ENCODE peak calls at places on chromosome X, in five cellular contexts. M is CD8-positive, alpha-beta T cell; X is CD4-positive, alpha-beta memory T cell; W is CD4-positive, CD25-positive, alpha-beta regulatory T cell; U is pancreas. F is an unnamed sample.
A peak's percentile ranks its signal among the peaks of the same experiment; 100 is the strongest.

GRCh38 chrX:42530027-42530426 is 247.9 kb downstream of the PPP1R2C start:
- DNase-seq in W (no peak), M (no peak), X (no peak), U (no peak), F (no peak)

GRCh38 chrX:9729161-9729885 is 36.3 kb downstream of the GPR143 start:
- DNase-seq in M (no peak), W (no peak), U (no peak), X (no peak), F (no peak)

GRCh38 chrX:121389976-121390709 is 342.7 kb downstream of the GLUD2 start:
- DNase-seq in M (no peak), W (no peak), U (no peak), X (no peak), F (no peak)

GRCh38 chrX:100944601-100945000 is 15.9 kb upstream of the XKRX start:
- DNase-seq in W (no peak), U (no peak), X (no peak), M (no peak), F (no peak)

GRCh38 chrX:46559062-46559461 is 13.8 kb upstream of the ZNF674 start:
- DNase-seq in U (no peak), M (no peak), W (no peak), X (no peak), F (no peak)

GRCh38 chrX:3075959-3076358 is 34.7 kb downstream of the ARSF start:
- DNase-seq in W (no peak), M (no peak), U (no peak), X (no peak), F (no peak)

GRCh38 chrX:151000901-151001301 is 17.8 kb downstream of the HMGB3 start:
- DNase-seq in X (no peak), W (no peak), U (no peak), M (no peak), F (no peak)

GRCh38 chrX:151727346-151727745 is 7.2 kb upstream of the CNGA2 start:
- DNase-seq in U (peak; percentile 44), M (no peak), W (no peak), X (no peak), F (no peak)

GRCh38 chrX:22855693-22856092 is 144.1 kb upstream of the DDX53 start:
- DNase-seq in M (no peak), U (no peak), W (no peak), X (no peak), F (no peak)

GRCh38 chrX:24842486-24842885 is 148.8 kb downstream of the POLA1 start:
- DNase-seq in M (no peak), X (no peak), W (no peak), U (no peak), F (no peak)

GRCh38 chrX:40945366-40945713 is 139.9 kb upstream of the USP9X start:
- DNase-seq in M (no peak), X (no peak), W (no peak), U (no peak), F (no peak)

GRCh38 chrX:87900320-87900908 is 382.8 kb downstream of the KLHL4 start:
- DNase-seq in X (peak; percentile 30), U (no peak), W (peak; percentile 51), M (no peak), F (no peak)

GRCh38 chrX:23764585-23764984 is 18.4 kb upstream of the SAT1 start:
- DNase-seq in W (no peak), M (no peak), U (no peak), X (no peak), F (no peak)

GRCh38 chrX:134570899-134571298 is 87.4 kb downstream of the PLAC1 start:
- DNase-seq in W (peak; percentile 22), M (no peak), U (no peak), X (no peak), F (no peak)

GRCh38 chrX:103607385-103608304 is at the start of gene TCEAL3:
- DNase-seq in X (peak; percentile 37), W (peak; percentile 19), U (peak; percentile 78), M (peak; percentile 48), F (no peak)

GRCh38 chrX:150897371-150898319 is 823 bp downstream of the CD99L2 start:
- DNase-seq in M (peak; percentile 42), W (peak; percentile 73), U (peak; percentile 61), X (peak; percentile 22), F (peak; percentile 74)

GRCh38 chrX:36336746-36337145 is 417.2 kb downstream of the CFAP47 start:
- DNase-seq in W (no peak), M (no peak), U (no peak), X (no peak), F (no peak)

GRCh38 chrX:23228950-23229448 is 105.7 kb upstream of the PTCHD1 start:
- DNase-seq in W (no peak), M (no peak), X (no peak), U (no peak), F (no peak)

GRCh38 chrX:100895365-100896075 is 21.4 kb upstream of the NOX1 start:
- DNase-seq in W (peak; percentile 41), X (peak; percentile 12), U (no peak), M (no peak), F (peak; percentile 65)

GRCh38 chrX:13101439-13102139 is 57.2 kb upstream of the FAM9C start:
- DNase-seq in M (peak; percentile 42), W (peak; percentile 84), U (no peak), X (peak; percentile 43), F (no peak)

GRCh38 chrX:134713618-134714107 is 55.4 kb upstream of the PLAC1 start:
- DNase-seq in W (no peak), U (no peak), X (no peak), M (no peak), F (no peak)

GRCh38 chrX:112083624-112084326 is 1.2 kb upstream of the TRPC5 start:
- DNase-seq in M (no peak), U (no peak), X (no peak), W (no peak), F (no peak)

GRCh38 chrX:44785652-44786051 is 58.2 kb upstream of the DUSP21 start:
- DNase-seq in X (no peak), M (no peak), U (no peak), W (no peak), F (no peak)

GRCh38 chrX:116267511-116268040 is 97.0 kb downstream of the AGTR2 start:
- DNase-seq in M (no peak), X (no peak), U (no peak), W (no peak), F (no peak)

GRCh38 chrX:41481264-41482109 is 34.3 kb downstream of the NYX start:
- DNase-seq in W (peak; percentile 30), U (no peak), M (no peak), X (no peak), F (peak; percentile 71)

GRCh38 chrX:101230636-101231035 is 11.1 kb downstream of the DRP2 start:
- DNase-seq in M (no peak), U (no peak), W (no peak), X (no peak), F (no peak)

GRCh38 chrX:8139713-8140112 is 31.4 kb downstream of the VCX2 start:
- DNase-seq in W (no peak), U (no peak), X (no peak), M (no peak), F (no peak)

GRCh38 chrX:68997461-68997860 is 167.8 kb downstream of the PJA1 start:
- DNase-seq in U (no peak), M (no peak), W (no peak), X (no peak), F (no peak)

GRCh38 chrX:146264763-146265375 is 447.2 kb downstream of the SLITRK2 start:
- DNase-seq in W (no peak), M (no peak), X (no peak), U (no peak), F (no peak)

GRCh38 chrX:9644335-9644734 is 121.3 kb downstream of the GPR143 start:
- DNase-seq in U (no peak), X (peak; percentile 45), W (peak; percentile 80), M (peak; percentile 45), F (no peak)

GRCh38 chrX:43707812-43708548 is 51.9 kb downstream of the MAOA start:
- DNase-seq in M (no peak), U (no peak), X (no peak), W (no peak), F (no peak)

GRCh38 chrX:71184092-71184491 is 38.9 kb upstream of the GJB1 start:
- DNase-seq in U (no peak), X (no peak), M (no peak), W (no peak), F (no peak)

GRCh38 chrX:56268888-56269287 is 36.7 kb downstream of the KLF8 start:
- DNase-seq in U (no peak), W (peak; percentile 11), X (no peak), M (no peak), F (no peak)

GRCh38 chrX:72644946-72645345 is 69.2 kb downstream of the PHKA1 start:
- DNase-seq in M (no peak), U (no peak), W (no peak), X (no peak), F (no peak)

GRCh38 chrX:11367609-11368430 is 74.6 kb downstream of the AMELX start:
- DNase-seq in W (no peak), U (no peak), M (no peak), X (no peak), F (no peak)

GRCh38 chrX:119025900-119026299 is 46.9 kb upstream of the CT47C1 start:
- DNase-seq in U (no peak), W (no peak), M (no peak), X (no peak), F (no peak)
- H3K36me3 ChIP-seq in U (no peaks in the 10 kb centered on the region), W (no peaks in the 10 kb centered on the region), M (no peaks in the 10 kb centered on the region), X (no peaks in the 10 kb centered on the region), F (peaks cover 3% of the 10 kb centered on the region)

GRCh38 chrX:53571494-53571893 is 115.0 kb downstream of the HUWE1 start:
- DNase-seq in X (no peak), M (no peak), U (no peak), W (no peak), F (no peak)
- H3K36me3 ChIP-seq in X (peaks cover 43% of the 10 kb centered on the region), M (peaks cover 42% of the 10 kb centered on the region), U (peaks cover 5% of the 10 kb centered on the region), W (peaks cover 86% of the 10 kb centered on the region), F (peaks cover 45% of the 10 kb centered on the region)

GRCh38 chrX:15469613-15470012 is 23.5 kb downstream of the PIR start:
- DNase-seq in X (no peak), U (no peak), M (no peak), W (no peak), F (no peak)

GRCh38 chrX:15475021-15475420 is 18.1 kb downstream of the PIR start:
- DNase-seq in W (no peak), M (no peak), U (no peak), X (no peak), F (no peak)

GRCh38 chrX:15474058-15474457 is 19.1 kb downstream of the PIR start:
- DNase-seq in W (no peak), X (no peak), U (no peak), M (no peak), F (no peak)

GRCh38 chrX:15471016-15471415 is 22.1 kb downstream of the PIR start:
- DNase-seq in X (peak; percentile 46), U (peak; percentile 71), M (peak; percentile 52), W (peak; percentile 70), F (peak; percentile 89)

GRCh38 chrX:15472523-15472922 is 20.6 kb downstream of the PIR start:
- DNase-seq in M (no peak), X (no peak), U (no peak), W (no peak), F (no peak)
- H3K36me3 ChIP-seq in M (no peaks in the 10 kb centered on the region), X (no peaks in the 10 kb centered on the region), U (no peaks in the 10 kb centered on the region), W (no peaks in the 10 kb centered on the region), F (no peaks in the 10 kb centered on the region)

GRCh38 chrX:54550821-54551220 is 20.8 kb downstream of the GNL3L start:
- DNase-seq in X (no peak), U (no peak), W (no peak), M (no peak), F (no peak)
- H3K36me3 ChIP-seq in X (peaks cover 45% of the 10 kb centered on the region), U (peaks cover 11% of the 10 kb centered on the region), W (peaks cover 71% of the 10 kb centered on the region), M (peaks cover 41% of the 10 kb centered on the region), F (peaks cover 12% of the 10 kb centered on the region)

F was measured in Karpas-422.